ENCODE peak calls at places on chromosomes 2 and 18, in four cellular contexts. H, J, A and C are unnamed samples.

GRCh38 chr18:45654677-45655076 is 39.4 kb downstream of the SLC14A2 start:
- DNase-seq in J (no peak), A (no peak), H (no peak), C (no peak)

GRCh38 chr2:62570861-62571698 is 65.1 kb upstream of the TMEM17 start:
- DNase-seq in J (no peak), A (no peak), H (no peak), C (peak)

GRCh38 chr18:61851940-61852451 is 40.8 kb downstream of the RNF152 start:
- DNase-seq in A (no peak), H (peak), J (no peak), C (no peak)

GRCh38 chr2:20242727-20243377 is 17.9 kb upstream of the SDC1 start:
- DNase-seq in A (no peak), J (no peak), H (no peak), C (peak)

GRCh38 chr2:48464264-48464663 is 65.7 kb upstream of the STON1 start:
- DNase-seq in H (no peak), A (no peak), J (no peak), C (no peak)

GRCh38 chr2:47058061-47058931 is 96.8 kb downstream of the STPG4 start:
- DNase-seq in J (no peak), A (no peak), H (no peak), C (no peak)

GRCh38 chr18:44450220-44450619 is 230.5 kb upstream of the SETBP1 start:
- DNase-seq in A (no peak), J (no peak), H (no peak), C (no peak)

GRCh38 chr18:10791141-10791808 is 265.4 kb downstream of the NAPG start:
- DNase-seq in A (no peak), H (no peak), J (no peak), C (no peak)

GRCh38 chr2:160459543-160460332 is 33.9 kb downstream of the RBMS1 start:
- DNase-seq in H (no peak), J (no peak), A (no peak), C (no peak)

GRCh38 chr2:48548871-48549270 is 18.9 kb downstream of the STON1 start:
- DNase-seq in J (no peak), A (no peak), H (no peak), C (no peak)

GRCh38 chr18:56382541-56382940 is 255.9 kb downstream of the TXNL1 start:
- DNase-seq in A (no peak), H (no peak), J (no peak), C (no peak)

GRCh38 chr2:180747728-180748127 is 232.7 kb upstream of the UBE2E3 start:
- DNase-seq in H (no peak), A (no peak), J (no peak), C (no peak)

GRCh38 chr2:173175222-173175621 is 99.6 kb downstream of the MAP3K20 start:
- DNase-seq in H (no peak), J (no peak), A (no peak), C (no peak)

GRCh38 chr18:35713545-35713944 is 132.0 kb downstream of the GALNT1 start:
- DNase-seq in A (no peak), J (no peak), H (no peak), C (no peak)

GRCh38 chr2:63879876-63880433 is 38.3 kb downstream of the UGP2 start:
- DNase-seq in A (no peak), H (no peak), J (no peak), C (no peak)

GRCh38 chr2:242085941-242086621 is 216.6 kb downstream of the RTP5 start:
- DNase-seq in A (no peak), J (no peak), H (no peak), C (no peak)

GRCh38 chr2:422676-423435 is 135.0 kb upstream of the ALKAL2 start:
- DNase-seq in H (no peak), A (no peak), J (no peak), C (no peak)

GRCh38 chr2:46780801-46781445 is 134.7 kb downstream of the MCFD2 start:
- DNase-seq in J (peak), H (no peak), A (peak), C (peak)

GRCh38 chr2:84959494-84960156 is 11.3 kb upstream of the KCMF1 start:
- DNase-seq in A (no peak), H (no peak), J (no peak), C (no peak)

GRCh38 chr18:80034852-80035406 is 695 bp downstream of the RBFA start:
- DNase-seq in H (no peak), J (no peak), A (no peak), C (no peak)

GRCh38 chr2:101815739-101816391 is 118.4 kb downstream of the MAP4K4 start:
- DNase-seq in A (no peak), H (no peak), J (no peak), C (no peak)

GRCh38 chr2:108575132-108575966 is 41.1 kb downstream of the LIMS1 start:
- DNase-seq in A (no peak), J (no peak), H (no peak), C (no peak)

GRCh38 chr2:134668821-134669220 is 50.0 kb downstream of the TMEM163 start:
- DNase-seq in J (no peak), A (no peak), H (no peak), C (no peak)

GRCh38 chr18:63843008-63843407 is 44.5 kb upstream of the SERPINB2 start:
- DNase-seq in A (no peak), J (no peak), H (no peak), C (no peak)

GRCh38 chr2:178860551-178860950 is 53.3 kb upstream of the TTN start:
- DNase-seq in J (no peak), A (no peak), H (no peak), C (no peak)

GRCh38 chr2:152336854-152337510 is 2.0 kb downstream of the FMNL2 start:
- DNase-seq in H (no peak), A (peak), J (peak), C (peak)

GRCh38 chr2:65432227-65433190 is at the start of gene SPRED2:
- DNase-seq in A (peak), H (peak), J (peak), C (peak)

GRCh38 chr18:28040216-28040615 is 136.7 kb downstream of the CDH2 start:
- DNase-seq in J (no peak), A (no peak), H (no peak), C (no peak)

GRCh38 chr2:60515751-60516226 is 37.7 kb downstream of the BCL11A start:
- DNase-seq in H (peak), J (no peak), A (no peak), C (no peak)

GRCh38 chr2:235608200-235608591 is 114.4 kb downstream of the AGAP1 start:
- DNase-seq in H (no peak), J (no peak), A (no peak), C (no peak)

GRCh38 chr2:42556351-42556890 is 12.0 kb upstream of the MTA3 start:
- DNase-seq in A (no peak), J (no peak), H (no peak), C (no peak)

GRCh38 chr2:98936917-98937351 is 909 bp upstream of the CRACDL start:
- DNase-seq in J (peak), H (no peak), A (no peak), C (peak)

GRCh38 chr2:128376241-128377041 is 57.8 kb upstream of the HS6ST1 start:
- DNase-seq in H (no peak), A (no peak), J (no peak), C (no peak)

GRCh38 chr2:175064797-175065196 is 59.6 kb upstream of the CHN1 start:
- DNase-seq in H (no peak), J (no peak), A (no peak), C (no peak)

GRCh38 chr2:224449212-224450147 is 47.6 kb upstream of the FAM124B start:
- DNase-seq in A (no peak), H (no peak), J (no peak), C (no peak)

GRCh38 chr2:25228848-25229674 is 60.7 kb upstream of the POMC start:
- DNase-seq in J (peak), A (peak), H (peak), C (peak)

GRCh38 chr18:79914614-79915160 is 36.8 kb downstream of the SLC66A2 start:
- DNase-seq in H (no peak), A (no peak), J (no peak), C (peak)